ENCODE peak calls at places on chromosome 9, in nine cellular contexts. R, S, Z, A, B, E, L, K and Y are unnamed samples.
A peak's percentile ranks its signal among the peaks of the same experiment; 100 is the strongest.

GRCh38 chr9:73683862-73684591 is 532.4 kb downstream of the ANXA1 start:
- DNase-seq in L (no peak), E (peak; percentile 53), S (no peak), R (no peak), K (no peak), Z (no peak), A (no peak), B (peak; percentile 65), Y (no peak)

GRCh38 chr9:125867752-125868400 is 120.7 kb downstream of the PBX3 start:
- DNase-seq in Z (no peak), R (no peak), L (no peak), E (peak; percentile 8), K (no peak), B (peak; percentile 52), A (no peak), S (no peak), Y (no peak)

GRCh38 chr9:7103382-7104170 is 345.8 kb downstream of the KDM4C start:
- DNase-seq in A (no peak), R (no peak), B (no peak), L (peak; percentile 16), K (no peak), E (peak; percentile 6), S (no peak), Z (no peak), Y (no peak)

GRCh38 chr9:38065369-38066075 is 3.5 kb downstream of the SHB start:
- DNase-seq in L (no peak), B (no peak), R (no peak), K (peak; percentile 36), S (no peak), Z (no peak), E (no peak), A (no peak), Y (no peak)

GRCh38 chr9:446074-446699 is 231.5 kb downstream of the DOCK8 start:
- DNase-seq in S (no peak), L (no peak), E (no peak), K (no peak), B (no peak), R (no peak), Z (no peak), A (no peak), Y (no peak)

GRCh38 chr9:13139641-13140171 is 139.8 kb downstream of the MPDZ start:
- DNase-seq in E (peak; percentile 82), A (no peak), L (no peak), K (no peak), B (peak; percentile 84), Z (peak; percentile 64), R (no peak), S (no peak), Y (no peak)

GRCh38 chr9:88387035-88387732 is 1.1 kb upstream of the SPIN1 start:
- DNase-seq in S (no peak), Z (no peak), A (peak; percentile 51), E (peak; percentile 60), B (no peak), K (peak; percentile 66), R (peak; percentile 74), L (peak; percentile 52), Y (no peak)

GRCh38 chr9:127295005-127295404 is 30.4 kb downstream of the GARNL3 start:
- DNase-seq in K (no peak), L (no peak), E (no peak), A (no peak), B (no peak), R (no peak), S (no peak), Z (no peak), Y (no peak)

GRCh38 chr9:28203036-28203435 is 629.8 kb upstream of the C9orf72 start:
- DNase-seq in A (no peak), R (no peak), K (no peak), E (no peak), L (no peak), B (no peak), Z (no peak), S (no peak), Y (no peak)

GRCh38 chr9:131575946-131576853 is 30.9 kb downstream of the PRRT1B start:
- DNase-seq in K (no peak), A (no peak), B (no peak), E (no peak), R (no peak), Z (no peak), L (no peak), S (no peak), Y (no peak)

GRCh38 chr9:112945620-112946208 is 55.0 kb upstream of the SLC46A2 start:
- DNase-seq in K (peak; percentile 11), L (no peak), A (no peak), S (no peak), E (peak; percentile 17), R (peak; percentile 10), B (no peak), Z (no peak), Y (no peak)
- TF ChIP-seq CTCF in K (no peak), L (no peak), A (no peak), S (no peak), E (peak; percentile 55), R (no peak), B (no peak), Z (no peak), Y (no peak)

GRCh38 chr9:136258299-136258625 is 12.7 kb upstream of the QSOX2 start:
- DNase-seq in Z (no peak), S (no peak), E (no peak), R (no peak), L (no peak), K (no peak), A (no peak), B (no peak), Y (no peak)

GRCh38 chr9:136258786-136259516 is 13.3 kb upstream of the QSOX2 start:
- DNase-seq in K (no peak), R (no peak), E (no peak), A (no peak), S (no peak), L (no peak), B (no peak), Z (no peak), Y (no peak)

GRCh38 chr9:136255896-136256890 is 10.6 kb upstream of the QSOX2 start:
- DNase-seq in K (no peak), B (no peak), R (no peak), A (no peak), E (peak; percentile 25), S (no peak), Z (no peak), L (no peak), Y (no peak)

GRCh38 chr9:136259517-136259813 is 13.9 kb upstream of the QSOX2 start:
- DNase-seq in A (no peak), E (no peak), B (no peak), S (no peak), L (no peak), Z (no peak), K (no peak), R (no peak), Y (no peak)

GRCh38 chr9:136257381-136258298 is 12.0 kb upstream of the QSOX2 start:
- DNase-seq in S (no peak), Z (no peak), K (no peak), A (no peak), L (no peak), E (no peak), B (no peak), R (no peak), Y (no peak)
- TF ChIP-seq CTCF in S (no peak), Z (no peak), K (no peak), A (no peak), L (no peak), E (no peak), B (no peak), R (no peak), Y (no peak)

GRCh38 chr9:31137850-31138160 is 1246.6 kb upstream of the ACO1 start:
- DNase-seq in K (no peak), S (no peak), B (no peak), Z (no peak), A (no peak), L (no peak), E (no peak), R (no peak), Y (no peak)

GRCh38 chr9:31142456-31142855 is 1242.0 kb upstream of the ACO1 start:
- DNase-seq in Z (no peak), E (no peak), K (no peak), B (no peak), L (no peak), A (no peak), S (no peak), R (no peak), Y (no peak)

GRCh38 chr9:31137151-31137849 is 1247.1 kb upstream of the ACO1 start:
- DNase-seq in K (no peak), L (no peak), R (no peak), Z (peak; percentile 55), A (no peak), S (no peak), B (peak; percentile 8), E (peak; percentile 72), Y (no peak)

GRCh38 chr9:31136524-31136923 is 1247.9 kb upstream of the ACO1 start:
- DNase-seq in R (no peak), S (no peak), Z (no peak), L (no peak), K (no peak), B (no peak), E (no peak), A (no peak), Y (no peak)

DNA sequence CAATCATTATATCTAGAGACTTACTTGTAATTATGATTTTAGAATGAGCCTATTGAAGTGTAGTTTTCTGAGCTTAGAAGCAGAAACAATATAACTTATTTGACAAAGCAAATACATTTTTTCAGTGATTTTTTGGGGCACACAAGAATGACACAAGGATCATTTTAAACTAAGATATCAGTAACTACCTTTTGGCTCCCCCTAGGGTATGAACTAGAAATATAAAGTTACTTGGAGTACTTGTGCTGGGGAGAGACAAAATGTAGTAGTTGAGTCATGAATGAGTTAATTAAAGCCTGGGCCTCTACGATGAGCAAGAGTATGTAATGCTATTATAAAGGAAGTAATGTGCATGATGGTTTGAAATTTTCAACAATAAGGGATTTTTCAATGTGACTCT is 1244.1 kb upstream of the ACO1 start:
- DNase-seq in S (no peak), R (no peak), Z (no peak), A (no peak), L (no peak), K (no peak), B (no peak), E (peak; percentile 51), Y (no peak)
- TF ChIP-seq CTCF in S (no peak), R (no peak), Z (peak; percentile 7), A (no peak), L (no peak), K (peak; percentile 48), B (no peak), E (peak; percentile 58), Y (no peak)

GRCh38 chr9:35643046-35643445 is 7.7 kb downstream of the SIT1 start:
- DNase-seq in Z (no peak), B (no peak), S (peak; percentile 59), A (no peak), E (no peak), R (no peak), K (no peak), L (no peak), Y (no peak)

GRCh38 chr9:35650341-35651158 is at the start of gene SIT1:
- DNase-seq in Z (no peak), B (no peak), E (no peak), L (no peak), S (peak; percentile 66), R (no peak), K (no peak), A (no peak), Y (no peak)

GRCh38 chr9:35649431-35650340 is 1.0 kb downstream of the SIT1 start:
- DNase-seq in R (no peak), K (no peak), S (peak; percentile 79), E (no peak), L (peak; percentile 59), B (no peak), A (no peak), Z (no peak), Y (no peak)

GRCh38 chr9:35646583-35647265 is 4.0 kb downstream of the SIT1 start:
- DNase-seq in E (peak; percentile 87), A (peak; percentile 92), R (peak; percentile 96), L (peak; percentile 88), K (peak; percentile 94), B (peak; percentile 96), Z (peak; percentile 66), S (peak; percentile 96), Y (peak; percentile 94)

GRCh38 chr9:35645736-35646582 is 4.8 kb downstream of the SIT1 start:
- DNase-seq in K (peak; percentile 67), S (peak; percentile 56), Z (no peak), B (no peak), L (no peak), E (peak; percentile 36), R (peak; percentile 65), A (no peak), Y (no peak)
- TF ChIP-seq CTCF in K (peak; percentile 23), S (no peak), Z (peak; percentile 27), B (no peak), L (no peak), E (no peak), R (no peak), A (no peak), Y (no peak)